ENCODE peak calls at places on chromosomes 13 and 19, in nine cellular contexts. Q, A, D, B, C, N, J, V and M are unnamed samples.
A peak's percentile ranks its signal among the peaks of the same experiment; 100 is the strongest.

GRCh38 chr13:30905932-30906383 is at the start of gene MEDAG:
- DNase-seq in Q (no peak), B (no peak), J (peak; percentile 95), A (no peak), N (no peak), D (peak; percentile 79), V (no peak), C (peak; percentile 91), M (peak; percentile 82)

GRCh38 chr19:46271488-46272197 is 25.2 kb upstream of the HIF3A start:
- DNase-seq in B (no peak), C (no peak), D (no peak), N (no peak), A (peak; percentile 87), Q (no peak), J (no peak), V (no peak), M (no peak)

GRCh38 chr13:69389899-69390298 is 717.7 kb upstream of the ATXN8OS start:
- DNase-seq in J (no peak), C (no peak), N (no peak), A (no peak), D (no peak), Q (no peak), B (no peak), V (no peak), M (no peak)

GRCh38 chr13:43273362-43273761 is 250.0 kb downstream of the DNAJC15 start:
- DNase-seq in V (no peak), A (no peak), N (no peak), D (no peak), B (no peak), Q (no peak), J (peak; percentile 50), C (no peak), M (no peak)

GRCh38 chr19:33171916-33172359 is 22.2 kb upstream of the LRP3 start:
- DNase-seq in J (no peak), N (no peak), D (no peak), V (no peak), A (peak; percentile 42), Q (no peak), B (no peak), C (no peak), M (no peak)

GRCh38 chr19:48836089-48837017 is at the start of gene HSD17B14:
- DNase-seq in V (peak; percentile 64), Q (no peak), A (peak; percentile 84), B (no peak), D (peak; percentile 71), J (no peak), N (peak; percentile 67), C (peak; percentile 83), M (no peak)

GRCh38 chr19:11238041-11238440 is 1.4 kb upstream of the ANGPTL8 start:
- DNase-seq in J (no peak), V (no peak), B (no peak), Q (no peak), N (no peak), C (no peak), D (no peak), A (no peak), M (no peak)

GRCh38 chr19:20558011-20558410 is 7.6 kb downstream of the ZNF737 start:
- DNase-seq in C (no peak), D (peak; percentile 54), J (no peak), N (no peak), B (no peak), A (no peak), V (no peak), Q (peak; percentile 26), M (no peak)

GRCh38 chr13:69474286-69474685 is 633.3 kb upstream of the ATXN8OS start:
- DNase-seq in A (no peak), D (no peak), Q (no peak), C (no peak), B (no peak), V (no peak), J (no peak), N (no peak), M (no peak)

GRCh38 chr13:38970380-38971051 is 20.1 kb downstream of the STOML3 start:
- DNase-seq in Q (no peak), D (no peak), V (no peak), A (no peak), B (no peak), N (peak; percentile 3), C (no peak), J (no peak), M (no peak)

GRCh38 chr13:113186061-113186900 is 22.2 kb downstream of the PCID2 start:
- DNase-seq in Q (no peak), V (no peak), D (no peak), A (no peak), B (no peak), C (no peak), J (no peak), N (no peak), M (no peak)

GRCh38 chr19:55212447-55212846 is 3.1 kb upstream of the PTPRH start:
- DNase-seq in D (no peak), Q (peak; percentile 89), V (no peak), A (peak; percentile 81), B (no peak), J (no peak), C (no peak), N (no peak), M (no peak)

GRCh38 chr19:8608858-8609209 is 1.7 kb downstream of the ADAMTS10 start:
- DNase-seq in A (no peak), J (no peak), Q (no peak), D (peak; percentile 39), C (no peak), N (no peak), V (no peak), B (no peak), M (no peak)

GRCh38 chr19:8610041-8610927 is at the start of gene ADAMTS10:
- DNase-seq in C (no peak), Q (no peak), N (peak; percentile 84), J (no peak), V (no peak), B (no peak), A (no peak), D (peak; percentile 76), M (no peak)

GRCh38 chr19:8610928-8611284 is 391 bp upstream of the ADAMTS10 start:
- DNase-seq in N (no peak), B (no peak), C (no peak), V (no peak), D (no peak), A (no peak), J (no peak), Q (no peak), M (no peak)

GRCh38 chr19:8611391-8611883 is 922 bp upstream of the ADAMTS10 start:
- DNase-seq in V (no peak), A (peak; percentile 81), C (no peak), D (peak; percentile 64), N (peak; percentile 52), J (no peak), B (no peak), Q (no peak), M (no peak)

GRCh38 chr19:8609210-8610040 is 1.1 kb downstream of the ADAMTS10 start:
- DNase-seq in A (peak; percentile 91), N (peak; percentile 92), D (peak; percentile 68), J (no peak), V (peak; percentile 36), Q (no peak), C (no peak), B (peak; percentile 30), M (no peak)
- TF ChIP-seq CTCF in A (no peak), N (no peak), D (no peak), J (no peak), V (no peak), Q (no peak), C (peak; percentile 26), B (no peak), M (no peak)

DNA sequence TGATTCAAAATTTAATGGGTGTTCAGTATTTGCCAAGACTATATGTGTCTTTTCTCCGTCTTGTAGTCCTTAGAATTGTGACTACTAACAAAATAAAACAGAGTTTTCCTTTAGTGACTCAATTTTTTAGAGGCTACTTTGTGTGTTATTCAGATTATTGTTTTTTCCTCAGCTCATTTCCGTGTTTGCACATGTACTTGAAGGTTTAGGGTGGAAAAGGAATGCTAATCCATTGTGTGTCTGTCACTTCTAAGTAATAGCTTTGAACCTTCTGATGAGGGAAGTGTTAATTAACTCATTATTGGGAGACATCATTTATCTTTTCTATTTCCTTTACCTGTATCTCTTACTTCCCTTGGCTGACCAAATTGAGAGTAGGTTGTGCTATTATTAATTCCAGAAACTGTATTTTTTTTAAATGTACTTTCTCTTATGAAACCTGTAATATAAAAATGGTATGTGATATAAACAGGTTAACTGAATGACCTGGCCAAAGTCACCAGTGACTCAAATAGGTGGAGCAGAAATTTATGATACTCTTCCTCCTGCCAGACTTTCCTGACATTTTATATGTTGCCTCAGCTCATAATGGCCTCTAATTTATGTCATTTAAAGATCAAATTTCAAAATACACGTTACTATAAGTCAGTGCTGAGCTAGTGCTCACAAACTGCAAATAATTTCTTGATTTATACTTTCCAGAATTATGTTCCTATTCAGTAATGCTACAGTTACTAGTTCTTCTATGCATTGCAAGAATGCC is 88.8 kb downstream of the LMO7 start:
- DNase-seq in J (no peak), B (no peak), A (peak; percentile 24), C (no peak), Q (no peak), D (no peak), V (no peak), N (no peak), M (no peak)
- H3K4me3 ChIP-seq in J (no peak overlapping the region), B (no peak overlapping the region), A (no peak overlapping the region), C (no peak overlapping the region), Q (no peak overlapping the region), D (no peak overlapping the region), V (no peak overlapping the region), N (no peak overlapping the region), M (no peak overlapping the region)

DNA sequence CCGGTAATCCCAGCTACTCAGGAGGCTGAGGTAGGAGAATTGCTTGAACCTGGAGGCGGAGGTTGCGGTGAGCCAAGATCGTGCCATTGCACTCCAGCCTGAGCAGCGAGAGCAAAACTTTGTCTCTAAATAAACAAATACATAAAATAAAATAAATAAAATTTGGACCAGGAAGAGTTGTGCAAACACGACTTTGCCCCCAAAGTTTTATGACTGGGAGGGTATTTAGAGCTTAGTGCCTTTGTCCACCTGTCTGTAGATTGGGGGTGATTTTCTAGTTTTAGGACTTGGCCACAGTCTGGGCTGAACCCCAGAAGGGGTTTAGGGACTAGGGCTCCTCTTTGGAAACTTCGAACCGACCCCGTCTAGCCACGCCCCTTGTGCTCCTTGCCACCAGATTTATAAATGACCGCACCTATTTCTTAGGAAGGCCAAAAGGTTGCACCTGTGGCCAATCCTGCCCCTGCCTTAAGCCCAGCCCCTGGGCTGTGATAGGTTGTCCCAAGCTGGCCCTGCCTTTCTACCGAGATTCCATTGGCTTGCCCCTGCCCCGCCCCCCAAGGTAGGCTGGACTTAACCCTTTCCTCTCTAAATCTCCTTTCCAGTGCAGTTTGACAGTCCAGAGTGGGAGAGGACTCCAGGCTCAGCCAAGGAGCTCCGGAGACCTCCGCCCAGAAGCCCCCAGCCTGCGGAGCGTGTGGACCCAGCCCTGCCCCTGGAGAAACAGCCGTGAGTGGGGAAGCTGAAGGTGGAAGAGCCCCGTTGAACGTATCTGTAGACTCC is 5.3 kb downstream of the SHD start:
- DNase-seq in C (no peak), V (peak; percentile 71), D (no peak), Q (peak; percentile 84), B (no peak), J (no peak), A (peak; percentile 84), N (peak; percentile 93), M (no peak)
- TF ChIP-seq EP300 in C (no peak), V (no peak), D (no peak), Q (no peak), B (no peak), J (no peak), A (no peak), N (no peak), M (no peak)

DNA sequence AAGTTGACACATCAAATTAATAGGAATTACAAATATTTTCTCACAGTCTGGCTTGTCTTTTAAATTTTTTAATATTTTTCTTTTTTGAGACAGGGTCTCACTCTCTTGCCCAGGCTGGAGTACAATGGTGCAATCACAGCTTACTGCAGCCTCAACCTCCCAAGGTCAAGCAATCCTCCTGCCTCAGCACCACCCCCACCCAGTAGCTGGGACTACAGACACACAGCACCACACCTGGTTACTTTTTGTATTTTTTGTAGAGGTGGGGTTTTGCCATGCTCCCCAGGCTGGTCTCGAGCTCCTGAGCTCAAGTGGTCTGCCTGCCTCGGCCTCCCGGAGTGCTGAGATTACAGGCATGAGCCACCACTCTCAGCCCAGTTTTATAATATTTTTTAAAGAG is 72.0 kb downstream of the SPATA13 start:
- DNase-seq in C (no peak), N (no peak), J (no peak), D (no peak), V (no peak), Q (no peak), A (no peak), B (no peak), M (no peak)
- TF ChIP-seq CTCF in C (no peak), N (no peak), J (no peak), D (no peak), V (peak; percentile 40), Q (no peak), A (no peak), B (no peak), M (no peak)